ENCODE peak calls at places on chromosome 12, in ten cellular contexts. C is activated CD8-positive, alpha-beta memory T cell treated with anti-CD3 and anti-CD28 coated beads, Interleukin-2, amount 50 U/mL, for 48 hours; L is amygdala; B is AG04450; Q is GM04503; P is left ventricle myocardium inferior; T is HS-27A; Z is amniotic stem cell; J is Peyer's patch; F is AG08395. N is an unnamed sample.

GRCh38 chr12:124923906-124924734 is 9.7 kb upstream of the UBC start:
- DNase-seq in C (no peak), B (no peak), F (peak; percentile 61), L (no peak), Q (peak; percentile 74), Z (no peak), P (no peak), J (no peak), T (no peak), N (no peak)

GRCh38 chr12:45388545-45388944 is 172.7 kb downstream of the ANO6 start:
- DNase-seq in P (no peak), Z (peak; percentile 16), T (no peak), J (no peak), Q (peak; percentile 11), B (peak; percentile 30), C (no peak), F (peak; percentile 70), L (no peak), N (no peak)

GRCh38 chr12:87678453-87678852 is 350.7 kb downstream of the C12orf50 start:
- DNase-seq in L (no peak), P (no peak), F (no peak), Q (no peak), T (no peak), J (no peak), Z (no peak), B (no peak), C (no peak), N (no peak)

GRCh38 chr12:4379410-4379809 is at the start of gene FGF23:
- DNase-seq in L (no peak), C (no peak), T (no peak), Z (no peak), Q (no peak), B (no peak), P (no peak), F (peak; percentile 19), J (no peak), N (no peak)

GRCh38 chr12:98817779-98818178 is 172.7 kb downstream of the APAF1 start:
- DNase-seq in T (no peak), Q (no peak), C (no peak), L (no peak), J (no peak), F (no peak), B (no peak), P (no peak), Z (no peak), N (no peak)

GRCh38 chr12:49339464-49339861 is 2.5 kb upstream of the C1QL4 start:
- DNase-seq in F (no peak), Q (no peak), P (no peak), L (no peak), B (no peak), Z (no peak), T (no peak), J (peak; percentile 79), C (no peak), N (no peak)

GRCh38 chr12:111775205-111776193 is 8.8 kb downstream of the ALDH2 start:
- DNase-seq in P (peak; percentile 88), Q (no peak), J (peak; percentile 94), F (no peak), Z (no peak), L (peak; percentile 63), T (no peak), B (peak; percentile 82), C (no peak), N (peak; percentile 42)

GRCh38 chr12:39442895-39443703 is at the start of gene KIF21A:
- DNase-seq in L (peak; percentile 82), J (peak; percentile 95), F (peak; percentile 91), Q (peak; percentile 58), C (peak; percentile 90), P (peak; percentile 87), B (peak; percentile 47), T (peak; percentile 71), Z (peak; percentile 64), N (peak; percentile 85)

GRCh38 chr12:124913474-124914391 is 717 bp downstream of the UBC start:
- DNase-seq in Z (no peak), L (no peak), P (peak; percentile 83), Q (no peak), F (no peak), J (peak; percentile 98), C (peak; percentile 97), B (no peak), T (no peak), N (no peak)

GRCh38 chr12:4539167-4539870 is 629 bp downstream of the RAD51AP1 start:
- DNase-seq in P (no peak), Z (no peak), T (peak; percentile 20), C (no peak), B (no peak), L (no peak), Q (no peak), J (no peak), F (no peak), N (no peak)

GRCh38 chr12:14915736-14916135 is 22.6 kb downstream of the ERP27 start:
- DNase-seq in Z (no peak), B (no peak), L (no peak), F (no peak), P (no peak), J (no peak), C (no peak), Q (no peak), T (no peak), N (no peak)